ENCODE peak calls at places on chromosomes 7 and 10, in four cellular contexts. C is uterus, Z is fibroblast of the aortic adventitia, K is lower lobe of right lung. B is an unnamed sample.

GRCh38 chr7:877312-878232 is 1.2 kb downstream of the GET4 start:
- DNase-seq in C (peak; percentile 47), Z (no peak), K (no peak), B (no peak)

GRCh38 chr10:131755200-131755599 is 145.6 kb upstream of the PPP2R2D start:
- DNase-seq in C (no peak), Z (no peak), K (no peak), B (no peak)

GRCh38 chr7:8176370-8177081 is 85.4 kb downstream of the ICA1 start:
- DNase-seq in C (no peak), Z (no peak), K (no peak), B (no peak)

GRCh38 chr10:121648493-121648892 is 50.2 kb upstream of the FGFR2 start:
- DNase-seq in C (no peak), Z (no peak), K (no peak), B (no peak)

GRCh38 chr7:105831824-105832535 is 44.4 kb downstream of the ATXN7L1 start:
- DNase-seq in C (no peak), Z (peak; percentile 56), K (no peak), B (peak; percentile 47)

GRCh38 chr10:132001238-132001977 is 19.7 kb upstream of the BNIP3 start:
- DNase-seq in C (no peak), Z (peak; percentile 38), K (peak; percentile 72), B (no peak)

GRCh38 chr10:26840938-26841732 is 19.6 kb downstream of the ABI1 start:
- DNase-seq in C (no peak), Z (no peak), K (no peak), B (no peak)

GRCh38 chr10:7260412-7260900 is 150.4 kb downstream of the SFMBT2 start:
- DNase-seq in C (peak; percentile 92), Z (peak; percentile 91), K (no peak), B (peak; percentile 97)

GRCh38 chr7:77887567-77887966 is 89.0 kb downstream of the PHTF2 start:
- DNase-seq in C (no peak), Z (peak; percentile 86), K (no peak), B (peak; percentile 77)

GRCh38 chr7:136971776-136972175 is 103.3 kb downstream of the CHRM2 start:
- DNase-seq in C (no peak), Z (no peak), K (no peak), B (no peak)

GRCh38 chr10:65765006-65765546 is 1160.8 kb upstream of the LRRTM3 start:
- DNase-seq in C (no peak), Z (no peak), K (no peak), B (no peak)

GRCh38 chr10:132347931-132348267 is 15.9 kb downstream of the LRRC27 start:
- DNase-seq in C (no peak), Z (no peak), K (no peak), B (no peak)

GRCh38 chr10:80459047-80459865 is 5.1 kb downstream of the TSPAN14 start:
- DNase-seq in C (peak; percentile 36), Z (peak; percentile 91), K (peak; percentile 90), B (peak; percentile 86)

GRCh38 chr10:104809288-104810090 is 168.4 kb downstream of the SORCS3 start:
- DNase-seq in C (no peak), Z (no peak), K (no peak), B (peak; percentile 15)

GRCh38 chr7:6505685-6506559 is 45.3 kb downstream of the GRID2IP start:
- DNase-seq in C (no peak), Z (no peak), K (no peak), B (no peak)

GRCh38 chr10:31836569-31837406 is 91.8 kb downstream of the ARHGAP12 start:
- DNase-seq in C (no peak), Z (peak; percentile 60), K (no peak), B (peak; percentile 23)

GRCh38 chr7:7944619-7945282 is 23.8 kb upstream of the GLCCI1 start:
- DNase-seq in C (no peak), Z (no peak), K (no peak), B (no peak)

GRCh38 chr7:143295870-143296269 is 7.7 kb downstream of the CASP2 start:
- DNase-seq in C (no peak), Z (peak; percentile 69), K (no peak), B (peak; percentile 54)

GRCh38 chr7:99379043-99379577 is 4.6 kb downstream of the ARPC1B start:
- DNase-seq in C (peak; percentile 77), Z (peak; percentile 98), K (peak; percentile 70), B (peak; percentile 98)

GRCh38 chr7:43195256-43195655 is 82.8 kb downstream of the HECW1 start:
- DNase-seq in C (no peak), Z (no peak), K (no peak), B (no peak)

GRCh38 chr7:37327288-37327687 is 121.4 kb downstream of the ELMO1 start:
- DNase-seq in C (no peak), Z (no peak), K (no peak), B (no peak)

GRCh38 chr10:87816163-87816841 is 1.7 kb downstream of the ATAD1 start:
- DNase-seq in C (no peak), Z (peak; percentile 4), K (no peak), B (no peak)
- H3K4me3 ChIP-seq in C (no peak overlapping the region), Z (peak overlapping the region; percentile 90), K (peak overlapping the region; percentile 83), B (no peak overlapping the region)

DNA sequence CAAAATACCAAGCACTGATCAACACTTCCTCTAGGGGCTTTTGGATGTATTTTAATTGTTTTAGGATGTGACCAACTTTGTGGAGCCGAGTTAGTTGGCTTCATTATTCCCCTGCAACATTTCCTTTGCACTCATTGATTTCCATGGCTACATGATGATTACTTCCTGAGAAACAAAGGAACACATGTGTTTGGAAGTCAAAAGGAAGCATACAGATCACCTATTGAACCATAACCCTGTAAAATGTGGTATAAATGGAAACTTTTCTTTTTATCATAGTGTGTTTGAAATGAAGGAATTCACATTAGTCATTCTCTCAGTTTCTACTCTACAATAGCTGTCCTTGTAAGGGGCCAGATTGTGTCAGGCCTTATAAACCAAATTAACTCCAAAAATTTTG is 32.2 kb upstream of the EXOC6 start:
- DNase-seq in C (no peak), Z (peak; percentile 80), K (no peak), B (peak; percentile 7)
- TF ChIP-seq CTCF in C (no peak), Z (no peak), K (no peak), B (no peak)

DNA sequence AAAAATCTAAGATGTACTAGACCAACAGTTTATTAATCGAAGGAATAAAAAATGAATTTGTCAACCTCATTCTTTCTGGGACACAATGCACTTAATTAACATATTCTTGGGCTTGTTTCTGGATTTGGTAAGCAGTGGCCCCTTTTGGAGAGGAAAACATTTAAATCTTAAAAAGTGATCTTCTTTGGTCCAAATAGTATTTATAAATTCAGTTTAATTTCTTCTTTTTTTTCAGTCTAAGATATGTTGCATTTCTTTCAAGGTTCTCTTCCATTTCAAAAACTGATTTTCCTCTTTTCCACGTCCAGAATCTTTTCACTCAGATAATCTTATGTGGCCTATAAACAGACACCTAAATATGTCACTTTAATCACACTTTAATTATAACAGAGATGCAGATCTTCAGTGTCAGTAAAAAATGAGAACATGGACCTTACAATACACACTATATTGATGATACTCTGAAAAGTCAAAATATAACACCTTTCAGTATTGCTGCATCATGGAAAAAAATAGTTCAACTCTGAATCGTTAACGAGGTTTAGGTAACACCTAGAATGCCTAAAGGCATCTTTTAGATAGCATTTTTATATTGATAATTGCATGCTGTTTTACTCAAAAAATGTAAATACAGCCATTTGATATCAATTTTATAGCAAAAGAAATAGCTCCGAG is 3.9 kb upstream of the SKIDA1 start:
- DNase-seq in C (no peak), Z (no peak), K (no peak), B (no peak)
- H3K4me3 ChIP-seq in C (no peak overlapping the region), Z (no peak overlapping the region), K (no peak overlapping the region), B (no peak overlapping the region)

GRCh38 chr7:158935062-158935461 is 78.7 kb downstream of the DYNC2I1 start:
- DNase-seq in C (no peak), Z (no peak), K (no peak), B (no peak)

GRCh38 chr7:158931899-158932298 is 75.5 kb downstream of the DYNC2I1 start:
- DNase-seq in C (no peak), Z (no peak), K (no peak), B (no peak)

GRCh38 chr7:158934628-158935027 is 78.3 kb downstream of the DYNC2I1 start:
- DNase-seq in C (no peak), Z (no peak), K (no peak), B (no peak)

GRCh38 chr7:158929306-158929705 is 72.9 kb downstream of the DYNC2I1 start:
- DNase-seq in C (no peak), Z (no peak), K (no peak), B (no peak)

GRCh38 chr7:158933468-158934139 is 77.2 kb downstream of the DYNC2I1 start:
- DNase-seq in C (no peak), Z (no peak), K (no peak), B (no peak)
- TF ChIP-seq CTCF in C (no peak), Z (no peak), K (no peak), B (no peak)

GRCh38 chr10:44974628-44975431 is 3.8 kb downstream of the DEPP1 start:
- DNase-seq in C (peak; percentile 73), Z (peak; percentile 73), K (peak; percentile 83), B (peak; percentile 48)

GRCh38 chr10:44975487-44976331 is 2.9 kb downstream of the DEPP1 start:
- DNase-seq in C (peak; percentile 77), Z (peak; percentile 88), K (no peak), B (no peak)

GRCh38 chr10:44977287-44978212 is 1.1 kb downstream of the DEPP1 start:
- DNase-seq in C (peak; percentile 52), Z (no peak), K (no peak), B (no peak)

GRCh38 chr10:44978213-44978569 is 418 bp downstream of the DEPP1 start:
- DNase-seq in C (no peak), Z (no peak), K (no peak), B (no peak)

GRCh38 chr10:44976352-44977198 is 2.0 kb downstream of the DEPP1 start:
- DNase-seq in C (no peak), Z (peak; percentile 32), K (no peak), B (no peak)
- H3K4me3 ChIP-seq in C (peak overlapping the region; percentile 66), Z (peak overlapping the region; percentile 82), K (peak overlapping the region; percentile 72), B (no peak overlapping the region)

DNA sequence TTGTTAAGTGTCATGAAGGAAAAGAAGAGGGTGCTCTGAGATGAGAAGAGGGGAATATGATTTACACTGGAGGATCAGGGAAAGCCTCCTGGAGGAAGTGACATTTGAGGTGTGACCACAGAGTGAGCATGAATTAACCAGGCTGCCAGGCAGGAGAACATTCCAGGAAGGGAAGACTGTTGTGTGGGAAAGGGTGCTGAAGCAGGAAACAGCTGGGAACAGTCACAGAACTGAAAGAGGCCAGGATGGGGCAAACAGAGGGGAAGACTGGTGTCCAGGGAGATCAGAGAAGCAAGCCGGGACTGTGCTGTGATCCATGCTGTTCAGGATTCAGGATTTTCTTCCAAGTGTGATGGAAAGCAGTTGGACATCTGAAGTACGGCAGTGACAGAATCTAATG is 14.9 kb downstream of the HIPK2 start:
- DNase-seq in C (no peak), Z (peak; percentile 66), K (no peak), B (peak; percentile 75)
- TF ChIP-seq CTCF in C (no peak), Z (no peak), K (no peak), B (no peak)

GRCh38 chr7:74256446-74257408 is 2.5 kb upstream of the RFC2 start:
- DNase-seq in C (peak; percentile 34), Z (peak; percentile 86), K (no peak), B (peak; percentile 85)
- H3K4me3 ChIP-seq in C (no peak overlapping the region), Z (no peak overlapping the region), K (no peak overlapping the region), B (no peak overlapping the region)

GRCh38 chr7:24318326-24318725 is 34.3 kb downstream of the NPY start:
- DNase-seq in C (no peak), Z (no peak), K (no peak), B (no peak)
- TF ChIP-seq CTCF in C (no peak), Z (no peak), K (no peak), B (no peak)

GRCh38 chr10:117262296-117263293 is 21.7 kb downstream of the SLC18A2 start:
- DNase-seq in C (no peak), Z (no peak), K (no peak), B (no peak)
- H3K4me3 ChIP-seq in C (no peak overlapping the region), Z (no peak overlapping the region), K (no peak overlapping the region), B (no peak overlapping the region)